ENCODE peak calls at places on chromosomes 13 and 19, in five cellular contexts. S is tibial artery, N is AG09319, Z is bronchial epithelial cell, Q is neural crest cell. A is an unnamed sample.

GRCh38 chr19:34224996-34225658 is 29.2 kb upstream of the GARRE1 start:
- DNase-seq in S (no peak), N (no peak), Z (peak), Q (no peak), A (no peak)

GRCh38 chr13:29454931-29455481 is 140.5 kb downstream of the SLC7A1 start:
- DNase-seq in S (no peak), N (no peak), Z (peak), Q (no peak), A (peak)

GRCh38 chr19:17303940-17304267 is 679 bp upstream of the ABHD8 start:
- DNase-seq in S (no peak), N (no peak), Z (peak), Q (no peak), A (no peak)

GRCh38 chr13:71866173-71867091 is 572 bp downstream of the DACH1 start:
- DNase-seq in S (no peak), N (no peak), Z (no peak), Q (peak), A (peak)

GRCh38 chr13:30020726-30021312 is 170.4 kb upstream of the UBL3 start:
- DNase-seq in S (no peak), N (no peak), Z (peak), Q (no peak), A (no peak)

GRCh38 chr13:52830946-52831345 is 17.5 kb downstream of the PCDH8 start:
- DNase-seq in S (no peak), N (no peak), Z (peak), Q (no peak), A (no peak)

GRCh38 chr13:93298741-93299140 is 72.1 kb downstream of the GPC6 start:
- DNase-seq in S (no peak), N (no peak), Z (no peak), Q (no peak), A (no peak)

GRCh38 chr13:28609936-28610335 is 49.0 kb upstream of the POMP start:
- DNase-seq in S (no peak), N (peak), Z (no peak), Q (no peak), A (no peak)

GRCh38 chr19:13984875-13985741 is 21.0 kb downstream of the RFX1 start:
- DNase-seq in S (no peak), N (no peak), Z (no peak), Q (no peak), A (peak)

GRCh38 chr13:112814905-112815585 is 125.2 kb downstream of the ATP11A start:
- DNase-seq in S (no peak), N (no peak), Z (peak), Q (no peak), A (no peak)

GRCh38 chr19:1026189-1027019 is at the start of gene CNN2:
- DNase-seq in S (peak), N (no peak), Z (peak), Q (peak), A (peak)

GRCh38 chr19:48685583-48685982 is 10.2 kb upstream of the FUT2 start:
- DNase-seq in S (no peak), N (no peak), Z (peak), Q (no peak), A (no peak)

GRCh38 chr13:41199061-41199460 is 4.7 kb upstream of the KBTBD7 start:
- DNase-seq in S (no peak), N (no peak), Z (no peak), Q (no peak), A (no peak)

GRCh38 chr19:17441241-17442135 is 7.0 kb downstream of the TMEM221 start:
- DNase-seq in S (no peak), N (no peak), Z (no peak), Q (peak), A (peak)

GRCh38 chr13:38590230-38590629 is 96.6 kb upstream of the FREM2 start:
- DNase-seq in S (no peak), N (no peak), Z (no peak), Q (no peak), A (no peak)

GRCh38 chr13:110379358-110379757 is 72.3 kb downstream of the COL4A2 start:
- DNase-seq in S (no peak), N (no peak), Z (no peak), Q (no peak), A (no peak)

GRCh38 chr13:111046590-111047141 is 68.4 kb upstream of the ARHGEF7 start:
- DNase-seq in S (no peak), N (no peak), Z (no peak), Q (no peak), A (no peak)

GRCh38 chr19:48330012-48330681 is 4.8 kb downstream of the EMP3 start:
- DNase-seq in S (peak), N (no peak), Z (peak), Q (peak), A (peak)

GRCh38 chr13:48682452-48682851 is 28.7 kb downstream of the CYSLTR2 start:
- DNase-seq in S (no peak), N (no peak), Z (no peak), Q (no peak), A (no peak)

GRCh38 chr13:48446454-48446853 is 33.5 kb upstream of the LPAR6 start:
- DNase-seq in S (no peak), N (no peak), Z (peak), Q (no peak), A (no peak)

GRCh38 chr19:35846038-35846668 is 6.2 kb downstream of the NPHS1 start:
- DNase-seq in S (no peak), N (no peak), Z (peak), Q (no peak), A (no peak)

GRCh38 chr13:80151016-80151415 is 189.9 kb downstream of the SPRY2 start:
- DNase-seq in S (no peak), N (no peak), Z (peak), Q (no peak), A (no peak)

GRCh38 chr19:4550479-4551050 is 8.9 kb downstream of the SEMA6B start:
- DNase-seq in S (no peak), N (no peak), Z (no peak), Q (no peak), A (no peak)

GRCh38 chr13:42876810-42877550 is 95.6 kb downstream of the FAM216B start:
- DNase-seq in S (no peak), N (no peak), Z (peak), Q (no peak), A (no peak)

GRCh38 chr13:78600317-78600899 is 2.9 kb downstream of the POU4F1 start:
- DNase-seq in S (no peak), N (no peak), Z (no peak), Q (no peak), A (no peak)

GRCh38 chr13:23392313-23392712 is 41.2 kb downstream of the SACS start:
- DNase-seq in S (no peak), N (no peak), Z (no peak), Q (no peak), A (no peak)

GRCh38 chr13:40096357-40096911 is 441.0 kb downstream of the COG6 start:
- DNase-seq in S (no peak), N (no peak), Z (no peak), Q (no peak), A (peak)

GRCh38 chr13:32428581-32429072 is 697 bp upstream of the N4BP2L1 start:
- DNase-seq in S (no peak), N (no peak), Z (no peak), Q (no peak), A (no peak)

GRCh38 chr13:40058757-40059236 is 403.3 kb downstream of the COG6 start:
- DNase-seq in S (no peak), N (no peak), Z (no peak), Q (no peak), A (peak)

GRCh38 chr19:54218960-54219661 is 3.7 kb downstream of the LILRB3 start:
- DNase-seq in S (no peak), N (no peak), Z (no peak), Q (no peak), A (no peak)

GRCh38 chr19:28914173-28914572 is 298.8 kb downstream of the UQCRFS1 start:
- DNase-seq in S (no peak), N (no peak), Z (no peak), Q (no peak), A (no peak)

GRCh38 chr19:36140289-36141038 is 598 bp downstream of the CAPNS1 start:
- DNase-seq in S (peak), N (no peak), Z (peak), Q (peak), A (peak)

GRCh38 chr19:28486934-28487333 is 726.0 kb downstream of the UQCRFS1 start:
- DNase-seq in S (no peak), N (no peak), Z (no peak), Q (no peak), A (no peak)

GRCh38 chr13:95481051-95481775 is 71.3 kb upstream of the CLDN10 start:
- DNase-seq in S (no peak), N (no peak), Z (no peak), Q (no peak), A (no peak)

DNA sequence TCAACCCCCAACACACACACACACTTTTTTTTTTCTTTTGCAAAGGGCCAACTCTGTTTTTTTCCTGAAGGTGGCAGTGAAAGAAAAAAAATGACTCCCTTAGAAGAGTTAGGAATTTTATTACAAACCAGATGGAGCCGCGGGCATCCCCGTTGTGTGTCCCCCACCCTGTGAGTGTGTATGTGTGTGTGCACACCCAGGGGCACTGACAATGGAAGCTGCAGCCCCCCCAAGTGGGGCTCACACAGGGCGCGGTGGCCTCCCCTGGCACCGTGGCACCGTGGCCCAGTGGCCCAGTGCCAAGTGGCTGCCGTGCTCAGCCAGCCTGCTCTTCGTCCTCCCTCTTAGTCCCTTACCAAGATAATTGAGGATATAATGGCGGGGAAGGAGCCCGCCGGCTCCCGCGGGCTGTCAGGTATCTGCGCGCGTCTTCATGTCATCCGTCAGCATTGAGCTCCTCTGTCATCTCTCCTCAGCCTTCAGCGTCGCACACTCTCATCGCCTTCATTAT is 314.1 kb downstream of the ZNF536 start:
- DNase-seq in S (no peak), N (no peak), Z (no peak), Q (no peak), A (no peak)
- TF ChIP-seq CTCF in S (no peak), N (peak), Z (no peak), Q (no peak), A (no peak)

GRCh38 chr13:99829593-99830239 is 141.9 kb downstream of the ZIC5 start:
- DNase-seq in S (no peak), N (no peak), Z (no peak), Q (no peak), A (no peak)

GRCh38 chr13:99827011-99827410 is 144.6 kb downstream of the ZIC5 start:
- DNase-seq in S (no peak), N (no peak), Z (no peak), Q (no peak), A (no peak)

GRCh38 chr13:99830931-99831330 is 140.6 kb downstream of the ZIC5 start:
- DNase-seq in S (no peak), N (no peak), Z (no peak), Q (no peak), A (no peak)

GRCh38 chr13:99828114-99828513 is 143.5 kb downstream of the ZIC5 start:
- DNase-seq in S (no peak), N (no peak), Z (no peak), Q (no peak), A (no peak)

GRCh38 chr13:99829156-99829555 is 142.4 kb downstream of the ZIC5 start:
- DNase-seq in S (no peak), N (no peak), Z (no peak), Q (no peak), A (no peak)
- TF ChIP-seq CTCF in S (no peak), N (no peak), Z (no peak), Q (no peak), A (no peak)

GRCh38 chr19:6717441-6717971 is 2.9 kb downstream of the C3 start:
- DNase-seq in S (no peak), N (no peak), Z (no peak), Q (no peak), A (no peak)

GRCh38 chr19:6718741-6719539 is 1.5 kb downstream of the C3 start:
- DNase-seq in S (no peak), N (no peak), Z (no peak), Q (no peak), A (peak)

GRCh38 chr19:6718111-6718740 is 2.2 kb downstream of the C3 start:
- DNase-seq in S (no peak), N (no peak), Z (no peak), Q (no peak), A (no peak)

GRCh38 chr19:6714749-6715555 is 5.5 kb downstream of the C3 start:
- DNase-seq in S (no peak), N (no peak), Z (no peak), Q (no peak), A (no peak)

GRCh38 chr19:6717036-6717435 is 3.4 kb downstream of the C3 start:
- DNase-seq in S (no peak), N (no peak), Z (no peak), Q (no peak), A (no peak)
- TF ChIP-seq CTCF in S (no peak), N (no peak), Z (peak), Q (no peak), A (no peak)

GRCh38 chr19:10552596-10553053 is 8.9 kb downstream of the ATG4D start:
- DNase-seq in S (no peak), N (no peak), Z (no peak), Q (no peak), A (peak)

GRCh38 chr19:10553943-10554381 is 10.3 kb downstream of the ATG4D start:
- DNase-seq in S (no peak), N (no peak), Z (peak), Q (no peak), A (peak)

GRCh38 chr19:10555613-10555979 is 10.2 kb downstream of the KRI1 start:
- DNase-seq in S (no peak), N (no peak), Z (no peak), Q (no peak), A (no peak)

GRCh38 chr19:10553087-10553667 is 9.5 kb downstream of the ATG4D start:
- DNase-seq in S (no peak), N (no peak), Z (no peak), Q (no peak), A (peak)

DNA sequence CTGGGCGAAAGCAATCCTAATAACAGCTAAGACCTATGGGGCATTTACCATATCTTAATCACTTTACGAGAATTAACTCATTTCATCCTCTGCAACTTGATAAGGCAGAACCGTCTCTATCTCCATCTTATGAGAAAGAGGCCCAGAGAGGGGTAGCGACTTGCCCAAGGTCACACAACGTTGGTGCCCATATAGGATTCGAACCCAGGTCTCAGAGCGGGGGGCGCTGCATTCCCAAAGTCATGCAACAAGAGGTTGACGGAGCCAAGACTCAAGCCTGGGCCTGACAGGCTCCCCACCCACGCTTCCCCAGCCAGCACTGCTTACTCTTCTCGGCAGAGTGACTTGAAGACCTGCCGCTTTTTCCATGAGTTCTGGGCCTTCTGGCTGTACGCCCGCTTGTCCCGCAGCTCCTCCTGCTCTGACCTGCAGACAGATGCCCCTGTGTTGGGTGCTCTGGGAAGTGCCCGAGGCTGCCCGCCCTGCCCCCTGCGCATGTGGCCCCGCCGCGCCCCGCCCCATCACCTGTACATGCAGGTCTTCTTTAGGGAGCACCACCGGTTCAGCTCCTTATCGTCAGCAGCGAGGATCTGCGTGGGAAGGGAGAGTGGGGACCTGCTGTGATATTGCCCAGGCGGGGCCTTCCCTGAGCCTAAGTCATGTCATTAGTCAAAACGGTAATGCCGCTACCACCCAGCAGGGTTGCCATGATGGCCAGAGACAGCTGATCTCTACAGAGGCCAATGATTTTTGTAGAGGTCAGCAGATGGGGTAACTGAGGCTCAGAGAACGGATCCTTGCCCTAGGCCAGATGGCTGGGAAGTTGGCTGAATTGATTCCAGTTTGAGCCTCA is 10.8 kb downstream of the KRI1 start:
- DNase-seq in S (no peak), N (no peak), Z (peak), Q (no peak), A (peak)
- TF ChIP-seq CTCF in S (no peak), N (no peak), Z (peak), Q (peak), A (no peak)

GRCh38 chr13:106520205-106521004 is 15.1 kb downstream of the EFNB2 start:
- DNase-seq in S (no peak), N (no peak), Z (no peak), Q (no peak), A (no peak)
- TF ChIP-seq CTCF in S (peak), N (peak), Z (peak), Q (peak), A (no peak)

DNA sequence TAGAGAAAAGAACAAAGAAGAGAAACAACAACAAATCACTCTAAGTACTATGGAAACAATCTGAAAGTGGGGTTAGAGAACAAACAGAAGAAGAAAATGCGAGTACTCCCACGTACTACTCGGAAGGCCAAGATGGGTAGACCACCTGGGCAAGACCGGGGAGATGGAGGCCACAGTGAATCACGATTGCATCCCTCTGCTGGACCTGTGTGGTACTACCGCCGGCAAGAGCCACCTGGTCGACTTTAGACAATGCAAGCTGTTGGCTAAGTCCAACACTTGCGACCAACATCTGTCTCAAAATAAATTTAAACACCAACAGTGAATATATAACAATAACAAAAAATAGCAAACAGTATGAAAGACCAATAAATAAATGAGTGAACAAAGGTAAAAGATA is 45.5 kb upstream of the ZNF91 start:
- DNase-seq in S (no peak), N (no peak), Z (no peak), Q (no peak), A (peak)
- TF ChIP-seq CTCF in S (peak), N (no peak), Z (peak), Q (peak), A (peak)